ENCODE peak calls at places on chromosomes 5 and 9, in eight cellular contexts. Q is heart left ventricle; A is CD4-positive, alpha-beta memory T cell; M is mesenchymal stem cell; E is HAP-1; V is colonic mucosa; B is heart right ventricle; X is sigmoid colon. P is an unnamed sample.

GRCh38 chr5:173453167-173453566 is 125.0 kb upstream of the STC2 start:
- DNase-seq in B (no peak), M (peak; percentile 52), A (no peak), V (no peak), Q (no peak), E (no peak), X (no peak), P (no peak)

GRCh38 chr9:136545065-136545965 is 533 bp downstream of the NOTCH1 start:
- DNase-seq in Q (no peak), X (no peak), E (peak; percentile 49), V (no peak), A (peak; percentile 59), M (peak; percentile 32), B (no peak), P (no peak)

GRCh38 chr9:68416891-68417570 is 60.6 kb downstream of the PGM5 start:
- DNase-seq in E (peak; percentile 35), B (no peak), A (no peak), Q (no peak), M (no peak), V (no peak), X (no peak), P (no peak)

GRCh38 chr5:56671571-56671970 is 143.8 kb upstream of the MAP3K1 start:
- DNase-seq in A (no peak), M (peak; percentile 36), V (no peak), B (no peak), E (no peak), X (no peak), Q (no peak), P (no peak)

GRCh38 chr9:92745236-92745790 is 19.3 kb downstream of the BICD2 start:
- DNase-seq in V (no peak), A (no peak), Q (no peak), M (no peak), X (no peak), E (no peak), B (no peak), P (no peak)

GRCh38 chr5:116576043-116576713 is 1.6 kb upstream of the SEMA6A start:
- DNase-seq in M (peak; percentile 78), A (no peak), B (peak; percentile 48), V (peak; percentile 71), Q (peak; percentile 63), E (peak; percentile 93), X (peak; percentile 80), P (no peak)

GRCh38 chr5:24389968-24390367 is 254.8 kb downstream of the CDH10 start:
- DNase-seq in B (no peak), A (no peak), Q (no peak), E (no peak), X (no peak), M (no peak), V (no peak), P (no peak)

GRCh38 chr9:120711354-120711753 is 2.9 kb downstream of the MEGF9 start:
- DNase-seq in X (no peak), B (no peak), Q (no peak), M (peak; percentile 24), E (no peak), V (no peak), A (no peak), P (no peak)

GRCh38 chr5:6490693-6491092 is 42.0 kb downstream of the UBE2QL1 start:
- DNase-seq in V (no peak), E (no peak), Q (no peak), A (no peak), M (no peak), X (peak; percentile 11), B (no peak), P (no peak)

GRCh38 chr5:43000198-43000840 is 39.8 kb downstream of the ANXA2R start:
- DNase-seq in E (no peak), A (no peak), Q (no peak), M (peak; percentile 69), B (no peak), X (no peak), V (no peak), P (no peak)
- H3K4me3 ChIP-seq in E (no peak overlapping the region), A (no peak overlapping the region), Q (peak overlapping the region; percentile 21), M (peak overlapping the region; percentile 69), B (no peak overlapping the region), X (no peak overlapping the region), V (peak overlapping the region; percentile 5), P (peak overlapping the region; percentile 59)

GRCh38 chr5:150905312-150905683 is 518 bp upstream of the ZNF300 start:
- DNase-seq in M (no peak), Q (no peak), X (no peak), B (no peak), A (no peak), V (no peak), E (no peak), P (no peak)
- H3K4me3 ChIP-seq in M (peak overlapping the region; percentile 85), Q (peak overlapping the region; percentile 48), X (peak overlapping the region; percentile 42), B (peak overlapping the region; percentile 45), A (peak overlapping the region; percentile 8), V (peak overlapping the region; percentile 40), E (no peak overlapping the region), P (peak overlapping the region; percentile 77)

DNA sequence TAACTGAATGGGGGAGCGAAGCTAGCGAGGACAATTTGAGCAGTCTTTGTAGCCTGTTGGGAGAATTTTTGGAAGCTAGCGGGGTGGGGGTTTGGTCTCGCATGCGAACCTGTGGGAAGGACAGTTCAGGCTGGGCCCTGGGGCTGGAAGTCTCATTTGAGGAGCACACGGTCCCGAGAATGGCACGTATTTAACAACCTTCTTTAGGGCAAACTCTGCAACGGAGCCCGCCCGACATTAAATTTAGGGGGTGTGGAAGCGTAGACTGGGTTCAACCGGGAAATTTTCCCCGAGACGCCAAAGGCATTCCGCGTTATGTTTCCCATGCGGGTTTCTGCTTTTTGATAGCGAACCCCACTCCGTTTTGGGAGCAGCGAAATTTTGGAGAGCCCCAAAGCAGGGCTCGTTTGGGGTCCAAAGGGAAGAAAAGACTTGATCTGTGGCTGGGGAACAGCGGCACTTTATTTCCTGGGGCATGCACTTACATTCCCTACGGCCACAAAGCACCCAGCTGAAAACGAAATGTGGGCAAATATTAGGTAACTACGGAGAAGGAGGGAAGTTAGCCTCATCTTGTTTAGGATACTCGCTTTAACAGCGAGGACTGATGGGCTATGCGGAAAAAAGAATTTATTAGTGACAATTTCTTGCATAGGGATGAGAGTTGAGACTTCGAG is 35.3 kb upstream of the NFIB start:
- DNase-seq in Q (no peak), E (no peak), V (no peak), A (no peak), M (peak; percentile 46), B (peak; percentile 23), X (no peak), P (no peak)
- H3K4me3 ChIP-seq in Q (peak overlapping the region; percentile 59), E (no peak overlapping the region), V (peak overlapping the region; percentile 30), A (no peak overlapping the region), M (peak overlapping the region; percentile 73), B (peak overlapping the region; percentile 42), X (peak overlapping the region; percentile 34), P (peak overlapping the region; percentile 40)

DNA sequence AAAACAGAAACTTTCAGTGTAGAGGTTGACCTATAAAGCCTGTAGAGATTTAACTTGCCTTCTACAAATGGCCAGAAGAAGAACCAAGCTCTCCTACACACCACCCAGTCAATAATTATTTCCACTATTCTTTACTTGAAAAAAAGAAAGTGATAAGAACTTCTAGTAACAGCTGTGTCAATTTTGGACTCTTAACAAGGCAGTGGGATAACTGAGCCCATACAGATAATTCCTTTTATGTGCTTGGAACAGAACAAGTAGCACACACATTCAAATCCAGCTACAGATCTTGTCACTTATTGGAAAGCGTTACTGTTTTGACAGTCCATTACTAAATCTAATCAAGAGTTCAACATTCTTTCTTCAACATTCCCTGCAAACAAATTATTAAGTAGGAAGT is 6.2 kb downstream of the PTGER4 start:
- DNase-seq in A (no peak), B (no peak), E (no peak), V (no peak), X (no peak), Q (no peak), M (no peak), P (no peak)
- H3K4me3 ChIP-seq in A (peak overlapping the region; percentile 32), B (peak overlapping the region; percentile 89), E (no peak overlapping the region), V (no peak overlapping the region), X (no peak overlapping the region), Q (peak overlapping the region; percentile 84), M (peak overlapping the region; percentile 11), P (no peak overlapping the region)

DNA sequence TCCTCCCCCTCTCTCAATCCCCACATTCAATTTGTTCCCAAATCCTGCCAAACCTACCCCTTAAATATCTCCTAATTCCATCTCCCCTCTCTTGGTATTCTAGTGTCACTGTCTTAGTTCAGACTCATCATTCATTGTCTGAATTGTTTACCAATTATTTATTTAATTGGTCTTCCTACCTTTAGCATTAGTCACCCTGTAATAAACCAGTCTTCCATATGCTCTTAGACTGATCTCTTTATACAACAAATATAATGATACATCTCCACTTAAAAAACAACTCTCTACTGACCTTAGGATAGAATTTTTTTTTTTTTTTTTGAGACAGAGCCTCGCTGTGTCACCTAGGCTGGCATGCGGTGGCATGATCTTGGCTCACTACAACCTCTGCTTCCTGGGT is 51.4 kb downstream of the RFK start:
- DNase-seq in X (no peak), E (no peak), B (no peak), Q (no peak), M (no peak), V (no peak), A (no peak), P (no peak)
- H3K4me3 ChIP-seq in X (no peak overlapping the region), E (no peak overlapping the region), B (no peak overlapping the region), Q (no peak overlapping the region), M (no peak overlapping the region), V (no peak overlapping the region), A (no peak overlapping the region), P (no peak overlapping the region)

DNA sequence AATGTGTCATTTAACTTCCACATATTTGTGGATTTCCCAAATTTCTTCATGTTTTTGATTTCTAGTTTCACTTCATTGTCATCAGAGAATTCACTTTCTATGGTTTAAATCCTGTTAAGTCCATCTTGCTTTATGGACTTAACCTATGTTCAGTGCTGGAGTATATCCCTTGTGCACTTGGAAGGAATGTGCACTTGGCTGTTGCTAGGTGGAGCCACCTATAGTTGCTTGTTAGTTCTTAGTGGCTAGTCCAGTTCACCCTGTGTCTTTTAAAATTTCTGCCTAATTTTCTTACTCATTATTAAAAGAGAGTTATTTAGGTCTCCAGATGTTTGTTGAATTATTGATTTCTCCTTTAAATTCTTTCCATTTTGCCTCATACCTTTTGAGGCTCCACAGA is 1472.5 kb upstream of the CDH6 start:
- DNase-seq in Q (no peak), M (no peak), A (no peak), X (no peak), V (no peak), E (no peak), B (no peak), P (no peak)
- H3K4me3 ChIP-seq in Q (no peak overlapping the region), M (no peak overlapping the region), A (no peak overlapping the region), X (no peak overlapping the region), V (no peak overlapping the region), E (no peak overlapping the region), B (no peak overlapping the region), P (no peak overlapping the region)